ENCODE peak calls at places on chromosome 20, in five cellular contexts. E is K562, T is HCT116, M is GM12878, S is H1. W is an unnamed sample.

GRCh38 chr20:63056236-63057132 is 49.7 kb upstream of the BHLHE23 start:
- DNase-seq in E (peak; percentile 78), T (no peak), M (no peak), S (no peak), W (no peak)

GRCh38 chr20:63590218-63591146 is 16.4 kb upstream of the HELZ2 start:
- DNase-seq in E (no peak), T (no peak), M (no peak), S (no peak), W (no peak)

GRCh38 chr20:50189681-50190250 is 864 bp upstream of the CEBPB start:
- DNase-seq in E (peak; percentile 60), T (no peak), M (no peak), S (no peak), W (no peak)

GRCh38 chr20:62632575-62632974 is 9.7 kb upstream of the SLCO4A1 start:
- DNase-seq in E (no peak), T (no peak), M (no peak), S (no peak), W (no peak)

GRCh38 chr20:4006640-4007039 is 8.7 kb downstream of the RNF24 start:
- DNase-seq in E (no peak), T (no peak), M (no peak), S (no peak), W (no peak)

GRCh38 chr20:47970282-47970903 is 185.1 kb upstream of the SULF2 start:
- DNase-seq in E (no peak), T (no peak), M (no peak), S (no peak), W (no peak)

GRCh38 chr20:4811661-4812181 is 90.0 kb downstream of the PRND start:
- DNase-seq in E (no peak), T (no peak), M (peak; percentile 38), S (no peak), W (no peak)

GRCh38 chr20:57701651-57702050 is 8.2 kb downstream of the PMEPA1 start:
- DNase-seq in E (no peak), T (no peak), M (no peak), S (no peak), W (no peak)

GRCh38 chr20:779771-780170 is 11.5 kb upstream of the SLC52A3 start:
- DNase-seq in E (no peak), T (no peak), M (no peak), S (no peak), W (no peak)

GRCh38 chr20:6120491-6120988 is 2.3 kb downstream of the FERMT1 start:
- DNase-seq in E (no peak), T (no peak), M (no peak), S (no peak), W (peak; percentile 23)

GRCh38 chr20:22389836-22390542 is 194.4 kb downstream of the FOXA2 start:
- DNase-seq in E (peak; percentile 12), T (peak; percentile 94), M (no peak), S (peak; percentile 23), W (peak; percentile 6)

GRCh38 chr20:62137092-62137384 is 6.2 kb downstream of the PSMA7 start:
- DNase-seq in E (no peak), T (no peak), M (no peak), S (no peak), W (no peak)

GRCh38 chr20:35680464-35681183 is 15.9 kb upstream of the CPNE1 start:
- DNase-seq in E (no peak), T (no peak), M (no peak), S (no peak), W (no peak)

GRCh38 chr20:32240220-32240619 is 32.5 kb downstream of the POFUT1 start:
- DNase-seq in E (no peak), T (no peak), M (no peak), S (no peak), W (no peak)

GRCh38 chr20:36307412-36308317 is 1.5 kb downstream of the DLGAP4 start:
- DNase-seq in E (peak; percentile 7), T (no peak), M (no peak), S (no peak), W (no peak)

GRCh38 chr20:21526776-21527175 is 12.9 kb upstream of the NKX2-2 start:
- DNase-seq in E (no peak), T (no peak), M (no peak), S (no peak), W (no peak)

GRCh38 chr20:7736336-7736735 is 203.9 kb downstream of the HAO1 start:
- DNase-seq in E (no peak), T (no peak), M (no peak), S (no peak), W (no peak)

GRCh38 chr20:33132858-33133615 is 34.9 kb upstream of the BPIFA2 start:
- DNase-seq in E (no peak), T (no peak), M (no peak), S (no peak), W (no peak)

GRCh38 chr20:62938105-62938888 is at the start of gene GID8:
- DNase-seq in E (no peak), T (no peak), M (no peak), S (no peak), W (no peak)

GRCh38 chr20:16824664-16825063 is 76.5 kb downstream of the OTOR start:
- DNase-seq in E (no peak), T (no peak), M (no peak), S (no peak), W (no peak)

GRCh38 chr20:10240655-10241054 is 22.0 kb downstream of the SNAP25 start:
- DNase-seq in E (no peak), T (no peak), M (no peak), S (no peak), W (no peak)

GRCh38 chr20:10236540-10237533 is 18.2 kb downstream of the SNAP25 start:
- DNase-seq in E (no peak), T (no peak), M (no peak), S (no peak), W (no peak)

GRCh38 chr20:10247440-10247839 is 28.8 kb downstream of the SNAP25 start:
- DNase-seq in E (no peak), T (no peak), M (no peak), S (no peak), W (no peak)

GRCh38 chr20:10239954-10240353 is 21.3 kb downstream of the SNAP25 start:
- DNase-seq in E (no peak), T (no peak), M (no peak), S (no peak), W (no peak)

DNA sequence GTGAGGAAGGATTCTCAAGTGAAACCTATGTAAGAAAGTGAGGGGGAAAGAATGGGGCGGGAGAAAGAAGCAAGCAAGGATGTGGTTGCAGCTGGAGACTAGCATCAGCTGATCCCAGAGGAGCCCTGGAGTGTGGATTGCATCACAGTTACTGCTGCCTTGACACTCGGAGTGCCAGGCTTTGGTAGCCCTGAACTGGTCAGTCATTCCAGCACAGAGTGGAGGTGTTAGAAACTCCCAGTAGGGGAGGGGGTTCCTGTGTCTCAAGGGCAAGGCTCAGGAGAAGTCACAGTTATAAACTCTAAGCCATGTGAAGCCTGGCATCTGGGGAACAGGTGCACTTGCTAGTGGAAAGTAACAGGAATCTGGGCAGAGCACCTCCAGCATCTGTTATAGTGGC is 23.5 kb downstream of the SNAP25 start:
- DNase-seq in E (no peak), T (no peak), M (no peak), S (no peak), W (no peak)
- TF ChIP-seq ZNF274 in E (no peak), T (no peak), M (no peak), S (no peak), W (no peak)

GRCh38 chr20:44012466-44013226 is 98.0 kb downstream of the TOX2 start:
- DNase-seq in E (no peak), T (no peak), M (no peak), S (no peak), W (no peak)
- TF ChIP-seq ZNF274 in E (no peak), T (no peak), M (no peak), S (no peak), W (no peak)

DNA sequence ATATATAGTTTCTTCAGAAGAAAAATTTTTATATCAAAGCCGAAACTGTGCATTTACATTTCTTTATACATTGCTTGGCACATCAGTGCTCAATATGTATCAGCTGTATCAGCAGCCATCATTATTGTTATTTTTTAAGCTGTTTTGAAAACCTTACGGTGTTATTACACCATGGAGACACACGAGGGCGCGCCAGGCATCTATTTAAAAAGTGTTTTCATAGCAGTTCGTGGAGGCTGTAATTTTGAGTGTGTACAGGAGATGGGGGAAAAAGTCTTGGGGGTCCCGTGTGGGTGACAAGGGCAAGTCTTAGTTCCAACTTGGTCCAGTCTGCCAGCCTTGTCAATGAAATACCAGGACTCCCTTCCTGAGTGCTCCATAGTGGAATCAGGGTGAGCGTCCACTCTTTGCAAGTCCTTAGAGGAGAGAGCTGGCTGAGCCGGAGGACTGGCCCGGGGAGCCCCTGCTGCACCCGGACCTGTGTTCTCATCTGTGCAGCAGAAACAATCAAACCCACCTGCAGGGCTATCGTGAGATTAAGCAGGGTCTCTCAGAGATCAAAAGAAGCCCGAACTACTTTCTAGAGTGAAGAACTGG is 43.3 kb downstream of the SLC2A10 start:
- DNase-seq in E (peak; percentile 48), T (no peak), M (no peak), S (no peak), W (peak; percentile 46)
- TF ChIP-seq ZNF274 in E (no peak), T (no peak), M (no peak), S (no peak), W (no peak)

GRCh38 chr20:52303281-52303950 is 111.8 kb upstream of the ZFP64 start:
- DNase-seq in E (no peak), T (no peak), M (no peak), S (no peak), W (no peak)
- TF ChIP-seq ZNF274 in E (no peak), T (no peak), M (no peak), S (no peak), W (no peak)

GRCh38 chr20:46215913-46216707 is 92.2 kb downstream of the CDH22 start:
- DNase-seq in E (peak; percentile 78), T (peak; percentile 67), M (no peak), S (peak; percentile 81), W (peak; percentile 92)
- TF ChIP-seq ZNF274 in E (no peak), T (no peak), M (no peak), S (no peak), W (no peak)

DNA sequence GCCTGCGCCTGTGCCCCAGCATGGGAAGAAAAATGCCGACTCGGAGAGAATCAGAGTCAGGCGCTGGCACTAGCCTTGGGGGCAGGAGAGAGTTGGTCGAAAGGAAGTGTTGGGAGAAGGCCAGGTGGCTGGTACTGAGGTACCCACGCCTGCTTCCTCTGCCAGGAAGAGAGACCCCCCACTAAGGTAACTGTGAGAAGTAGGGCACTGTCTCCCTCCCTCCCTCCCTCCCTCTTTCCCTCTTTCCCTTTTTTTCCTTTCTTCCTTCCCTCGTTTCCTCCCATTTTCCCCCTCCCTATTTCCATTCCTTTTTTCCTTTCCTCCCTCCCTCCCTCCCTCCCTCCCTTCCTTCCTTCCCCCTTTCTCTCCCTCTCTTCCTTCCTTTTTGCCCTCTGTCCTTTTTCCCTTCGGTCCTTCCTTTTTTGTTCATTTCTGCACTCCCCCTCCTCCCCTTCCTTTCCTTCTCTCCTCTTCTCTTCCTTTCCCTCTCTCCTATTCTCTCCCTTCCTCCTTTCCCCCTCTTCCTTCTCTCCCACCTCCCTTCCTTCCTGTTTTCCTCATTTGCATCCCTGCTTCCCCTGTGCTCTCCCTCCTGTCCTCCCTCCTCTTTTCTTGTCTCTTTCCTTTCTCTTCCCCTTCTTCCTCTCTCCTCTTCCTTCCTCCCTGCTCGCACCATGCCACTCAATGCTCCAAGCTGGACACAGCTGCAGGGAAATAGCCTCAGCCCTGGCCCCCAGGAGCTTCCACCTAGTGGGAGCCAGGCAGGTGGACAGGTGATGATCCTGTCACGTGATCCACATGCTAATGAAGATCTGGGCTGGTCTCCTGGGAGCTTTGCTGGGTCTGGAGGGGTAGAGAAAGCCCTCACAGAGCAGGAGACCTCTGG is 148.0 kb downstream of the DHX35 start:
- DNase-seq in E (no peak), T (no peak), M (no peak), S (no peak), W (no peak)
- TF ChIP-seq ZNF274 in E (no peak), T (no peak), M (no peak), S (no peak), W (no peak)